ENCODE peak calls at places on chromosomes 2 and 18, in four cellular contexts. J, Z, T and V are unnamed samples.

GRCh38 chr2:150663143-150663542 is 175.7 kb upstream of the RND3 start:
- DNase-seq in J (peak; percentile 80), Z (no peak), T (peak; percentile 0), V (no peak)

GRCh38 chr18:9914334-9914583 is 443 bp downstream of the VAPA start:
- DNase-seq in Z (no peak), J (no peak), T (no peak), V (peak; percentile 79)

GRCh38 chr18:34707670-34708069 is 2.4 kb upstream of the DTNA start:
- DNase-seq in Z (no peak), T (peak; percentile 70), J (peak; percentile 95), V (peak; percentile 29)

GRCh38 chr2:197857708-197858107 is 53.3 kb downstream of the PLCL1 start:
- DNase-seq in J (no peak), Z (no peak), T (no peak), V (no peak)

GRCh38 chr2:100137318-100137717 is 5.1 kb downstream of the AFF3 start:
- DNase-seq in J (no peak), Z (no peak), T (no peak), V (no peak)

GRCh38 chr18:811192-812122 is 585 bp downstream of the YES1 start:
- DNase-seq in Z (no peak), J (peak; percentile 70), T (no peak), V (peak; percentile 67)

GRCh38 chr2:141399270-141399669 is 731.5 kb downstream of the LRP1B start:
- DNase-seq in T (no peak), Z (no peak), J (no peak), V (peak; percentile 43)

GRCh38 chr2:185934232-185934631 is 195.6 kb downstream of the FSIP2 start:
- DNase-seq in Z (no peak), J (no peak), T (no peak), V (no peak)

GRCh38 chr2:205989291-205990071 is 96.5 kb downstream of the INO80D start:
- DNase-seq in J (peak; percentile 15), Z (no peak), T (no peak), V (peak; percentile 29)

GRCh38 chr2:147033046-147033445 is 811.8 kb upstream of the ACVR2A start:
- DNase-seq in Z (no peak), J (peak; percentile 5), T (no peak), V (no peak)

GRCh38 chr18:51321696-51322095 is 124.2 kb upstream of the MEX3C start:
- DNase-seq in J (no peak), Z (no peak), T (no peak), V (peak; percentile 37)

GRCh38 chr2:227194219-227194618 is 29.8 kb downstream of the COL4A3 start:
- DNase-seq in J (no peak), T (no peak), Z (no peak), V (no peak)

GRCh38 chr2:109402180-109402579 is 211.6 kb downstream of the SEPTIN10 start:
- DNase-seq in J (no peak), Z (no peak), T (no peak), V (no peak)

GRCh38 chr2:187569042-187569441 is 14.8 kb upstream of the TFPI start:
- DNase-seq in T (no peak), J (no peak), Z (no peak), V (no peak)

GRCh38 chr18:34909637-34910364 is 131.4 kb upstream of the MAPRE2 start:
- DNase-seq in J (peak; percentile 61), Z (no peak), T (no peak), V (no peak)

GRCh38 chr2:85702172-85702571 is 8.0 kb downstream of the GNLY start:
- DNase-seq in T (no peak), Z (no peak), J (peak; percentile 85), V (no peak)

GRCh38 chr2:74107071-74107470 is 40.6 kb downstream of the BOLA3 start:
- DNase-seq in Z (no peak), J (no peak), T (no peak), V (peak; percentile 41)

GRCh38 chr2:45282646-45283045 is 273.4 kb upstream of the SIX2 start:
- DNase-seq in J (no peak), T (no peak), Z (no peak), V (no peak)

GRCh38 chr2:231769170-231770136 is 11.6 kb downstream of the PDE6D start:
- DNase-seq in J (no peak), Z (peak; percentile 62), T (no peak), V (no peak)

GRCh38 chr2:36371963-36372391 is 16.4 kb downstream of the CRIM1 start:
- DNase-seq in T (no peak), Z (no peak), J (peak; percentile 84), V (peak; percentile 71)

GRCh38 chr18:10546557-10547300 is 20.9 kb downstream of the NAPG start:
- DNase-seq in T (no peak), Z (no peak), J (no peak), V (no peak)

GRCh38 chr2:135819211-135819610 is 17.8 kb downstream of the LCT start:
- DNase-seq in T (peak; percentile 21), J (peak; percentile 68), Z (no peak), V (peak; percentile 32)

GRCh38 chr2:39739386-39739785 is 39.7 kb downstream of the THUMPD2 start:
- DNase-seq in Z (no peak), T (no peak), J (no peak), V (no peak)

GRCh38 chr2:169838743-169839489 is 11.7 kb downstream of the UBR3 start:
- DNase-seq in J (no peak), Z (no peak), T (no peak), V (no peak)

GRCh38 chr2:36352711-36353110 is 2.9 kb upstream of the CRIM1 start:
- DNase-seq in J (peak; percentile 96), T (no peak), Z (no peak), V (no peak)

DNA sequence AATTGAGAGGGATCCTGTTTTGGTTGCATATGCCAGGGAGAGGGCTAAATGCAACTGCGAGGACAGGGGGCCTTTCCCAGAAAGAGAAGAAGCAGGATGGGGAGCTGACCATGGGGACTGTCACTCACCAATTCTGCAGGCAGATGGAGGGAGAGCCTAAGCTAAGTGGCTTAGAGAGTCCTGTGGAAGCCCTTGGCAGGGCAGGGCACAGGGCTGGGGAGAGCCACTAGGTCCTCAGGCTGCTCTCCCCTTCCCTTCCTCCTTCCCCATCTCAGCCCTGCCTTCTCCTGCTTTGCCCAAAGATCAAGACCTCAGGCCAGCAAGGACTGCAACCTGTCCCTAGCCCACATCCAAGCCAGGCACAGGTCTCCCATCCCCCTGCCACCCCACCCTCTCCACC is 24.4 kb upstream of the CATIP start:
- DNase-seq in Z (no peak), J (no peak), T (no peak), V (no peak)
- H3K4me3 ChIP-seq in Z (no peak overlapping the region), J (no peak overlapping the region), T (no peak overlapping the region), V (no peak overlapping the region)

GRCh38 chr2:111624401-111625156 is 259.4 kb downstream of the ANAPC1 start:
- DNase-seq in T (no peak), Z (no peak), J (peak; percentile 85), V (no peak)
- TF ChIP-seq EZH2phosphoT487 in T (no peak), Z (no peak), J (no peak), V (no peak)

DNA sequence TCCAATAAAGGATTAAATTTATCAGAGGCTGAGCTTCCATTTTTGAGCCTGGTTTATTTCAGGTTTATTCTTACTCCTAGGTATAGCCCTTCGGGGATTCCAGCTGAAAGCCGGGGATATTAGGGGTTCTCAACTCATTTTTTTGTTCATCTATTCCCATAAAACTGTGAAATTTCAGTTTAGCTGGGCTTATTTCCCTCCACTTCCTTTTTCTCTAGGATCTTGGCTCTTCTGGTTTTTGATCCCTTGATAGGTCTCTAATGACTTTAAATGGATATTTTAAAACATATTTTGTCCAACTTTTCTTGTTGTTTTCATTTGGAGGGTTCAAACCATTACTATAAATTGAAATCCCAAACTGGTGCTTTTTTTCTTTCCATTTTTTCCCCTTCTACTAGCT is 23.6 kb upstream of the ZNF512 start:
- DNase-seq in Z (no peak), T (no peak), J (no peak), V (no peak)
- H3K4me3 ChIP-seq in Z (no peak overlapping the region), T (no peak overlapping the region), J (no peak overlapping the region), V (no peak overlapping the region)

DNA sequence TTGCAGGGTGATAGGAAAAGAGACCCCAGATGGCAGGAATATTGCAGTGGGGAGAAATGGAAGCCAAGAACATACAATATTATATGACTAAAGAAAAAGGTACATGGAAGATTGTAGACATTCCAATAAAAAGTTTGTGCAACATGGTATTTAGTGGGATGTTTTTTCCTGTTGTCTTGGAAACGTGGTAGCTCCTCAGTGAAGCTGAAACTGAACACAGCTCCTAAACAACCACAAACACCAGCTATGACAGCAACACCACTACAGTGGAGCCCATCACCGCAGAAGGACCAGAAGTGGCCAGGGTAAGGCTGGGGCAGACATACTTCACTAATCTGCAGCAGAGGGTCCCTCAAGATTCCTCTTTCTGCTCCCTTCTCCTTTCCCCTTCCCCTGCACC is 246.8 kb downstream of the CDH20 start:
- DNase-seq in Z (no peak), T (no peak), J (peak; percentile 13), V (no peak)
- TF ChIP-seq EZH2phosphoT487 in Z (no peak), T (no peak), J (no peak), V (no peak)

DNA sequence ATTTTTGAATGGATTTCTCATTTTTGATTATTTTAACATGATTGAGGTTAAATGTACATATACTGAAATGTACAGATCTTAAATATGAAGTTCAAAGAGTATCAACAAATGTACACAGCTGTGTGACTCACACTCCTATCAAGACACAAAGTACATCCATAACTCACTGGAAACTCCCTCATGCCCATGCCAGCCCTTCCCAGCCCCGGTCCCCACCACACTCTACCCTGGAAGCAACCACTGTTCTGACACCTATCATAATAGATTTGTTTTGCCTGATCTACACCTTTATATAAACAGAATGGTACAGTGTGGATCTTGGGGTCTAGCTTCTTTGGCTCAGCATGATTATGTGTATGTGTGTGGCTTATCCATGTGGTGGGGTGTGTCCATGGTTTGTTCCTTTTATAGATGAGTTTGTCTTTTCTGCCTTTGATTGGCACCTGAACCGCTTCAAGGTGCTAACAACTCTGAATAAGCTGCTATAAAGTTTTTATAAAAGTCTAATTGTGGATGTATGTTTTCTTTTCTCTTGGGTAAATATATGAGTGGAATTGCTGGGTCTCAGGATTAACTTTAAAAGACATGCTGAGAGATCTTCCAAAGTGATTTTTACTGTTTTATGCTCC is 258.5 kb downstream of the SETBP1 start:
- DNase-seq in Z (no peak), T (no peak), J (no peak), V (no peak)
- H3K4me3 ChIP-seq in Z (no peak overlapping the region), T (no peak overlapping the region), J (no peak overlapping the region), V (no peak overlapping the region)

DNA sequence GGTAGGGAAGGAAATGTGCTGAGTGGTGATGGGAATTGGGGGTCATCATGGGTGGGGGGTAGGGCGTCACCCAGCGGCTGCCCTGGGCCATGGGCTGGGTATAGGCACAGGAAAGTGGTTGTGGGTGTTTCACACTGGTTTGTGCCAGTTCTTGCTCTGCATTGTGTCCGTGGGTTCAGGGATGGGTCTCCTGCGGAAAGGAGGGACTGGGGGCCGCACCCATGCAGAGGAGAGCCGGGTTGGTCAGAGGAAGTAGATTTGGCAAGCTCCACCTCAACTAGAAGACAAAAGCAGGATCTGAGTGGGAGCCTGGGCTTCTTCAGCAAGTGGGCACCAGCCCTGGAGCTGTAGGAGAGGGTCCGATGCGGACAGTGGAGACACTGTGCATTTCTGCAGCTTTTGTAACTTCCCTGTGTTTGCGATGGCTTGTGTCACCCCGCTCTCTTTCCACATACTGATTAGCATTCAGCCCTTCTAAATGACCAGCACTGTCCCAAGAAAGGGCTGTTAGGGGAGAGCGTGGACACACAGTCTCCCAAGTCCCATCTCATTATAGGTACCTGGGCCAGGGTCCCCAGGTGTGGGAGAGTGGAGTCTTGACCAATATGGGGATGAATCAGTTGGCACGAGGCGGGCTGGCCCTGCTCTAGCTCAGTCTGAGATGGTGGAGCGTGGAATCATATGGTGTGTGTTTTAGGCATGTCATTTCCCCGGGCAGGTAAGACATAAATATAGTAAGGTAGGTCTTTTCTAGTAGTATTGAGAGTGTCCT is 67.2 kb downstream of the LRRFIP1 start:
- DNase-seq in Z (peak; percentile 30), J (no peak), T (no peak), V (no peak)
- TF ChIP-seq EZH2phosphoT487 in Z (no peak), J (no peak), T (no peak), V (no peak)

GRCh38 chr2:121038431-121038830 is 246.6 kb downstream of the TFCP2L1 start:
- DNase-seq in Z (no peak), J (no peak), T (no peak), V (no peak)
- H3K4me3 ChIP-seq in Z (no peak overlapping the region), J (no peak overlapping the region), T (no peak overlapping the region), V (no peak overlapping the region)